ENCODE peak calls at places on chromosomes 3 and 15, in nine cellular contexts. W is cardiac muscle cell; B is bronchial epithelial cell; X is CD8-positive, alpha-beta T cell; S is uterus; U is GM23248; E is choroid plexus epithelial cell; P is psoas muscle; M is GM23338. J is an unnamed sample.

GRCh38 chr3:1196997-1197396 is 104.2 kb downstream of the CNTN6 start:
- DNase-seq in W (no peak), B (no peak), X (no peak), S (no peak), U (peak), E (no peak), P (no peak), M (no peak), J (no peak)

GRCh38 chr3:74527566-74527965 is 86.9 kb downstream of the CNTN3 start:
- DNase-seq in W (no peak), B (no peak), X (no peak), S (no peak), U (peak), E (no peak), P (no peak), M (no peak), J (no peak)

GRCh38 chr15:71790081-71790480 is 20.3 kb upstream of the NR2E3 start:
- DNase-seq in W (no peak), B (peak), X (no peak), S (no peak), U (peak), E (peak), P (no peak), M (no peak), J (no peak)

GRCh38 chr15:74830868-74831267 is 4.4 kb downstream of the CPLX3 start:
- DNase-seq in W (no peak), B (no peak), X (no peak), S (no peak), U (no peak), E (no peak), P (no peak), M (no peak), J (no peak)

GRCh38 chr3:49611714-49612113 is 57.4 kb downstream of the BSN start:
- DNase-seq in W (no peak), B (no peak), X (no peak), S (no peak), U (no peak), E (no peak), P (no peak), M (no peak), J (no peak)

GRCh38 chr3:8525893-8526292 is 24.3 kb downstream of the LMCD1 start:
- DNase-seq in W (no peak), B (peak), X (no peak), S (no peak), U (no peak), E (no peak), P (no peak), M (no peak), J (no peak)

GRCh38 chr3:182309120-182309519 is 484.2 kb upstream of the ATP11B start:
- DNase-seq in W (peak), B (peak), X (no peak), S (no peak), U (no peak), E (no peak), P (no peak), M (no peak), J (no peak)

GRCh38 chr15:88649753-88650551 is 11.1 kb downstream of the ISG20 start:
- DNase-seq in W (peak), B (no peak), X (no peak), S (peak), U (no peak), E (no peak), P (no peak), M (no peak), J (no peak)

GRCh38 chr15:86355798-86356197 is 276.1 kb downstream of the AGBL1 start:
- DNase-seq in W (peak), B (no peak), X (no peak), S (no peak), U (no peak), E (no peak), P (no peak), M (peak), J (peak)

GRCh38 chr3:58052373-58053273 is 44.4 kb downstream of the FLNB start:
- DNase-seq in W (no peak), B (peak), X (no peak), S (peak), U (peak), E (peak), P (peak), M (no peak), J (no peak)

GRCh38 chr3:58047806-58048205 is 39.6 kb downstream of the FLNB start:
- DNase-seq in W (no peak), B (no peak), X (no peak), S (no peak), U (peak), E (peak), P (no peak), M (no peak), J (no peak)

GRCh38 chr3:58048301-58048700 is 40.1 kb downstream of the FLNB start:
- DNase-seq in W (no peak), B (peak), X (no peak), S (no peak), U (no peak), E (peak), P (no peak), M (no peak), J (no peak)

GRCh38 chr3:58051196-58051595 is 43.0 kb downstream of the FLNB start:
- DNase-seq in W (no peak), B (peak), X (no peak), S (no peak), U (peak), E (peak), P (no peak), M (no peak), J (no peak)

DNA sequence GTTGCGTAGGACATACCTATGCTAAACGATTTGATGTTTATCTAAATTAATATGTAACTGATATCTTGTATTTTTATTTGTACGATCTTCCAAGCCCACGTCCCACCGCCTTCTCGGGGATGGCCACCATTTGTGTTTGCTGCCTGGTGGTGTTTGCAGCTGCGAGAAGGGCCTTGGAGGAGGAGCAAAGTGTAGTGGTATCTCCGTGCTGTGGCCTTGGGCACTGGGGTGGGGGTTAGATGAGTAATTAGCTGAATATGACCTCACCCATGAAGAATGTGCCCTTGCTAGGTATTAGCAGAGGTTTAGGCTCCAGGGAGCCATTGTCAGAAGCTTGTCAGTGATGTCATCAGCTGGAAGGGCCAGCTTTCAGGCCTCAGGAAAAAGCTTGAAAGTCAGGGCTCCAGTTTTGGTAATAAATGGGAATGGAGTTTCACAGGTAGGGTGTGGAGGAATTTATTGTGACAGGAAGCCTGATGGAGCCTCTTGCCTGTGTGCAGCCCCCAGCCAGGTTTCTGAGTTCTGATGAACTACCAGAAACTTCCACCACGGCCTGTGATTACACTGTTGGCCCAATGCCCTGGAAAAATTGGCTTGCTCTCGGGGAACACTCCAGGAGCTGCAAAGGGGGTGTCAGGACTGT is 41.0 kb downstream of the FLNB start:
- DNase-seq in W (peak), B (peak), X (no peak), S (peak), U (peak), E (peak), P (no peak), M (peak), J (peak)
- H3K4me3 ChIP-seq in W (no peak), B (no peak), X (no peak), S (no peak), U (peak), E (no peak), P (no peak), M (no peak), J (no peak)

GRCh38 chr15:70351391-70351790 is 253.7 kb upstream of the TLE3 start:
- DNase-seq in W (no peak), B (no peak), X (no peak), S (no peak), U (no peak), E (no peak), P (no peak), M (no peak), J (no peak)

GRCh38 chr15:70345251-70346019 is 247.7 kb upstream of the TLE3 start:
- DNase-seq in W (no peak), B (no peak), X (no peak), S (no peak), U (no peak), E (no peak), P (no peak), M (no peak), J (no peak)

GRCh38 chr15:70347321-70347720 is 249.6 kb upstream of the TLE3 start:
- DNase-seq in W (no peak), B (no peak), X (no peak), S (no peak), U (no peak), E (no peak), P (no peak), M (no peak), J (no peak)

GRCh38 chr15:70347766-70348558 is 250.2 kb upstream of the TLE3 start:
- DNase-seq in W (no peak), B (no peak), X (no peak), S (no peak), U (peak), E (no peak), P (no peak), M (no peak), J (no peak)

GRCh38 chr15:70348581-70349344 is 251.0 kb upstream of the TLE3 start:
- DNase-seq in W (no peak), B (no peak), X (no peak), S (peak), U (peak), E (no peak), P (no peak), M (no peak), J (no peak)
- H3K4me3 ChIP-seq in W (no peak), B (no peak), X (no peak), S (no peak), U (no peak), E (no peak), P (no peak), M (no peak), J (no peak)

GRCh38 chr3:169811606-169812123 is 1.0 kb upstream of the LRRIQ4 start:
- DNase-seq in W (peak), B (peak), X (no peak), S (no peak), U (peak), E (peak), P (no peak), M (no peak), J (no peak)
- H3K4me3 ChIP-seq in W (peak), B (peak), X (peak), S (peak), U (peak), E (peak), P (peak), M (peak), J (peak)

GRCh38 chr3:62768896-62769295 is 106.3 kb downstream of the CADPS start:
- DNase-seq in W (no peak), B (no peak), X (no peak), S (no peak), U (no peak), E (no peak), P (no peak), M (no peak), J (no peak)
- H3K4me3 ChIP-seq in W (no peak), B (no peak), X (no peak), S (no peak), U (no peak), E (no peak), P (no peak), M (no peak), J (no peak)

GRCh38 chr3:191238321-191238817 is 39.3 kb downstream of the OSTN start:
- DNase-seq in W (no peak), B (peak), X (no peak), S (no peak), U (peak), E (peak), P (no peak), M (no peak), J (no peak)
- H3K4me3 ChIP-seq in W (no peak), B (no peak), X (no peak), S (no peak), U (no peak), E (no peak), P (no peak), M (no peak), J (no peak)

DNA sequence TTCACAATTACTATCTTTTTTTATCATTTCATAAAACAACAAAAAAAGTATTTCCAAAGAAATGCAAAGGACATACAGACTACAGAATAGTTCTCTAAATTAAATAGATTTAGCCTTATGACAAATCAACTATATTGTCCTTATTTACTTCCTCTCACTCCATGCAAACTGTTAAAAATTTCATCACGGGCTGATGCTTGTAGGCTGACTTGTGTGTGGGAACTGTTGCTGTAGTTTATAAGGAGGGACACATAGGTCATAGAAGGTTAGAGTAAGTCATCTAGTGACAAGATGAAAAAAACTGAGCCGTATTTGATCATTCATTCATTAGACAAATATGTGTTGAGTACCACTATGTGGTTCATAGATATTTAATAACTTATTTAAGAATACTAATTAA is 232.5 kb upstream of the TBL1XR1 start:
- DNase-seq in W (no peak), B (no peak), X (no peak), S (no peak), U (no peak), E (no peak), P (no peak), M (no peak), J (no peak)
- H3K4me3 ChIP-seq in W (no peak), B (no peak), X (no peak), S (no peak), U (no peak), E (no peak), P (no peak), M (no peak), J (no peak)

DNA sequence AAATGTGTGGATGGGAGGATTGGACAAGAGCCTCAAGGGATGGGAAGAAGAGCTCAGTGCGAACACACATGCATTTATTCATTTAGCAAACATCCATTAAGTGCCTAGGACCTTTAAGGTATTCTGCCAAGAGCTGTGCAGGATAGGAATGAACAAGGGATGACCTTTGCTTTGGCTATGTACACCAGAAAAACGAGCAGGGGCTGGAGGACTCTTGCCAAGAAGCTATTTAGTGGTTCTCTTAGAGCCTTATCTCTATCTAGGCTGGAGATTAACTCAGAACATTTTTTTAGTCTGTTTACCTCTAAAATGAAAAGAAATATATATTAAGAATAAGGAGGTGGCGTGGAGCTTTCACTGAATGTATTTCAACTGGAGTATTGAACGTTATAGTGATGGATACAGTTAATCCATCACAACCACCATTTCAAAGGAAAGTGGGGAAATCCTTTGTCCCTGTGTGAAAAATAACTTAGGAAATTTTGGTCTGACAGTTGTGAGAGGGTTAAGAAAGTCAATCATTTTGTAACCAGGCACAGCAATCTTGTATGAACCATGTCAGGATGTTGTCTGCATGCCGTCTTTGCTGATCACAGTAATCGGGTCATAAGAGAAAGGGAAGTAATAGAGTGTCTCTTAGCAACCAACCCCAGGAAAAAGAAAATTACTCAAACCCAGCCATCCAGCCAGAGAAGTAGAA is 279.0 kb downstream of the LPP start:
- DNase-seq in W (no peak), B (no peak), X (no peak), S (peak), U (no peak), E (peak), P (no peak), M (no peak), J (no peak)
- H3K4me3 ChIP-seq in W (no peak), B (no peak), X (no peak), S (no peak), U (no peak), E (peak), P (no peak), M (no peak), J (no peak)

DNA sequence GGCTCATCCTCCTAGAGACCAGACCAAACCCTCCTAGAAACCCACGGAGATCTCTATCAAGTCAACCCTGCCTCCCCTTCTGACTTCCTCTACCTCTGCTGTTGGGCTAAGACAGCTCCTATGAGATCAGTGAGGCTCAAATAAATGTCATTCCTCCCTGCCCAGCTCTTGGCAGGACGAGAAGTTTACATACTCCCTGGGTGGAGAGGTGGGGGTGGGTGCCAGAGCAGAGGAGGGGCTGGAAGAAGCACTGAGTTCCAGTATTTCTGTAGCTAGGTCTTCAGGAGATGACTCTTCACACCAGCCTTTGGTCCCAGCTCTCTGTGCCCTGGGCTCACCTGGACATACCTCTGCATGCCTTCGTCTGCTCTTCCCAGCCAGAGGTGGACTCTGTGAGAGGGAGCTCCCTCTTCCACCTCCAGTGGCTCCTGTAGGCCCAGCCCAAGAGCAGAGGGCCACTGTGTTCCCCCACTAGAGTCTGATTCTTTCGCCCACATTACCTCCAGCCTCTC is 42.4 kb upstream of the TLE3 start:
- DNase-seq in W (no peak), B (no peak), X (no peak), S (no peak), U (no peak), E (no peak), P (no peak), M (no peak), J (no peak)
- H3K4me3 ChIP-seq in W (no peak), B (no peak), X (no peak), S (no peak), U (no peak), E (no peak), P (no peak), M (peak), J (no peak)

GRCh38 chr3:43181202-43181910 is 75.5 kb upstream of the POMGNT2 start:
- DNase-seq in W (no peak), B (peak), X (peak), S (no peak), U (no peak), E (no peak), P (no peak), M (no peak), J (no peak)

GRCh38 chr3:43176666-43177065 is 70.8 kb upstream of the POMGNT2 start:
- DNase-seq in W (no peak), B (no peak), X (no peak), S (no peak), U (no peak), E (no peak), P (no peak), M (no peak), J (no peak)

GRCh38 chr3:43177092-43177491 is 71.2 kb upstream of the POMGNT2 start:
- DNase-seq in W (no peak), B (no peak), X (no peak), S (no peak), U (no peak), E (no peak), P (no peak), M (no peak), J (no peak)

GRCh38 chr3:43178891-43179366 is 73.0 kb upstream of the POMGNT2 start:
- DNase-seq in W (no peak), B (peak), X (no peak), S (no peak), U (peak), E (peak), P (no peak), M (no peak), J (no peak)

DNA sequence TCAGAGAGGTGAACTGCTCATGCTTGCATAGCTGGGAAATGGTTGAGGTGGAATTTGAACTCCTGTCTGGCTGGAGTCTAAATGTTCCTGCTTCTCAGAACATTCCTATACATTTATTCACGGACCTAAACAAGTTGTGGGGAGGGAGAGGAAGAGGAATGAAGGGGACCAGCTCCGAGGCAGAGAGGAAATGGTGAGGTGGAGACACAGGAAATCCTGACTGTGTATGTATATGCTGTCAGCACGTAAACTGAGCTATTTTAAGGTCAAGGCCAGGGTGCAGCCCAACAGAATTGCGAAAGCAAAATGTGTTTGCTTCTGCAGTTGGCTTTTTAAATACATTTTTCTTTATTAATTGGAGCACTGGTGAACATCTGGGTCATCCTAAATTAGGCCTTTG is 74.1 kb upstream of the POMGNT2 start:
- DNase-seq in W (no peak), B (peak), X (peak), S (no peak), U (peak), E (peak), P (no peak), M (no peak), J (no peak)
- H3K4me3 ChIP-seq in W (no peak), B (no peak), X (peak), S (no peak), U (peak), E (no peak), P (no peak), M (no peak), J (no peak)

GRCh38 chr3:72177075-72178050 is 392.4 kb upstream of the PROK2 start:
- DNase-seq in W (no peak), B (peak), X (no peak), S (peak), U (peak), E (peak), P (peak), M (no peak), J (peak)
- H3K4me3 ChIP-seq in W (no peak), B (no peak), X (no peak), S (peak), U (peak), E (peak), P (peak), M (no peak), J (no peak)